ENCODE peak calls at places on chromosomes 2 and 18, in four cellular contexts. One of them, this sample, is unnamed.

GRCh38 chr2:196324212-196324611 is 152.8 kb upstream of the STK17B start:
- DNase-seq in mammary epithelial cell: no peak
- DNase-seq in B cell: no peak
- DNase-seq in mesothelial cell of epicardium: no peak
- DNase-seq in this sample: no peak

GRCh38 chr18:3960142-3960541 is 495.0 kb downstream of the DLGAP1 start:
- DNase-seq in B cell: no peak
- DNase-seq in mammary epithelial cell: no peak
- DNase-seq in mesothelial cell of epicardium: no peak
- DNase-seq in this sample: no peak

GRCh38 chr2:223725494-223725893 is 111.9 kb downstream of the AP1S3 start:
- DNase-seq in B cell: no peak
- DNase-seq in mammary epithelial cell: peak; percentile 94
- DNase-seq in mesothelial cell of epicardium: peak; percentile 73
- DNase-seq in this sample: peak; percentile 50

GRCh38 chr18:62384610-62385097 is 59.5 kb downstream of the TNFRSF11A start:
- DNase-seq in mesothelial cell of epicardium: no peak
- DNase-seq in B cell: no peak
- DNase-seq in mammary epithelial cell: peak; percentile 2
- DNase-seq in this sample: no peak

GRCh38 chr2:105373895-105374401 is 24.9 kb downstream of the FHL2 start:
- DNase-seq in mammary epithelial cell: peak; percentile 78
- DNase-seq in mesothelial cell of epicardium: no peak
- DNase-seq in B cell: no peak
- DNase-seq in this sample: no peak

GRCh38 chr2:132415256-132416079 is 1.1 kb upstream of the GPR39 start:
- DNase-seq in mammary epithelial cell: peak; percentile 20
- DNase-seq in B cell: no peak
- DNase-seq in mesothelial cell of epicardium: no peak
- DNase-seq in this sample: no peak

GRCh38 chr2:134917958-134918517 is 584 bp upstream of the CCNT2 start:
- DNase-seq in mesothelial cell of epicardium: peak; percentile 87
- DNase-seq in B cell: peak; percentile 72
- DNase-seq in mammary epithelial cell: no peak
- DNase-seq in this sample: no peak

GRCh38 chr2:14427982-14428567 is 204.4 kb upstream of the LRATD1 start:
- DNase-seq in B cell: no peak
- DNase-seq in mammary epithelial cell: peak; percentile 64
- DNase-seq in mesothelial cell of epicardium: no peak
- DNase-seq in this sample: no peak

GRCh38 chr2:23669413-23670244 is 257.3 kb downstream of the ATAD2B start:
- DNase-seq in mammary epithelial cell: peak; percentile 67
- DNase-seq in mesothelial cell of epicardium: no peak
- DNase-seq in B cell: no peak
- DNase-seq in this sample: no peak

GRCh38 chr2:228548230-228548629 is 366.7 kb upstream of the SPHKAP start:
- DNase-seq in mammary epithelial cell: no peak
- DNase-seq in mesothelial cell of epicardium: no peak
- DNase-seq in B cell: no peak
- DNase-seq in this sample: no peak

GRCh38 chr2:53768233-53768542 is 584 bp downstream of the CHAC2 start:
- DNase-seq in mesothelial cell of epicardium: no peak
- DNase-seq in B cell: no peak
- DNase-seq in mammary epithelial cell: no peak
- DNase-seq in this sample: peak; percentile 44

GRCh38 chr2:21317131-21317530 is 193.4 kb downstream of the TDRD15 start:
- DNase-seq in B cell: no peak
- DNase-seq in mesothelial cell of epicardium: peak; percentile 40
- DNase-seq in mammary epithelial cell: peak; percentile 21
- DNase-seq in this sample: peak; percentile 59

GRCh38 chr2:58044145-58044544 is 2.5 kb upstream of the VRK2 start:
- DNase-seq in mammary epithelial cell: no peak
- DNase-seq in B cell: no peak
- DNase-seq in mesothelial cell of epicardium: no peak
- DNase-seq in this sample: no peak

GRCh38 chr2:157173740-157174184 is 83.7 kb upstream of the GALNT5 start:
- DNase-seq in mesothelial cell of epicardium: no peak
- DNase-seq in mammary epithelial cell: peak; percentile 91
- DNase-seq in B cell: no peak
- DNase-seq in this sample: no peak

GRCh38 chr2:239498576-239498975 is 97.8 kb upstream of the HDAC4 start:
- DNase-seq in mammary epithelial cell: no peak
- DNase-seq in mesothelial cell of epicardium: no peak
- DNase-seq in B cell: no peak
- DNase-seq in this sample: no peak

GRCh38 chr2:241563981-241564595 is 5.5 kb downstream of the BOK start:
- DNase-seq in mammary epithelial cell: no peak
- DNase-seq in mesothelial cell of epicardium: no peak
- DNase-seq in B cell: no peak
- DNase-seq in this sample: no peak

GRCh38 chr2:127626175-127626574 is 19.8 kb upstream of the GPR17 start:
- DNase-seq in B cell: no peak
- DNase-seq in mammary epithelial cell: no peak
- DNase-seq in mesothelial cell of epicardium: no peak
- DNase-seq in this sample: no peak

GRCh38 chr2:151907933-151908882 is 80.0 kb upstream of the ARL5A start:
- DNase-seq in mesothelial cell of epicardium: no peak
- DNase-seq in mammary epithelial cell: no peak
- DNase-seq in B cell: no peak
- DNase-seq in this sample: no peak

GRCh38 chr18:73717570-73717969 is 430.1 kb downstream of the FBXO15 start:
- DNase-seq in mesothelial cell of epicardium: no peak
- DNase-seq in B cell: no peak
- DNase-seq in mammary epithelial cell: no peak
- DNase-seq in this sample: no peak

GRCh38 chr2:235831755-235832154 is 336.4 kb downstream of the GBX2 start:
- DNase-seq in mesothelial cell of epicardium: no peak
- DNase-seq in B cell: no peak
- DNase-seq in mammary epithelial cell: no peak
- DNase-seq in this sample: no peak

GRCh38 chr2:85537600-85538506 is 1.1 kb upstream of the MAT2A start:
- DNase-seq in mammary epithelial cell: no peak
- DNase-seq in mesothelial cell of epicardium: peak; percentile 58
- DNase-seq in B cell: peak; percentile 28
- DNase-seq in this sample: peak; percentile 46

GRCh38 chr2:31397099-31397498 is 17.4 kb downstream of the XDH start:
- DNase-seq in mesothelial cell of epicardium: no peak
- DNase-seq in B cell: no peak
- DNase-seq in mammary epithelial cell: no peak
- DNase-seq in this sample: no peak

GRCh38 chr2:80238692-80239469 is 65.7 kb downstream of the LRRTM1 start:
- DNase-seq in B cell: no peak
- DNase-seq in mammary epithelial cell: no peak
- DNase-seq in mesothelial cell of epicardium: no peak
- DNase-seq in this sample: peak; percentile 54

GRCh38 chr18:12886498-12887126 is 2.6 kb upstream of the PTPN2 start:
- DNase-seq in mammary epithelial cell: peak; percentile 26
- DNase-seq in B cell: no peak
- DNase-seq in mesothelial cell of epicardium: no peak
- DNase-seq in this sample: no peak
- TF ChIP-seq CTCF in mammary epithelial cell: peak; percentile 58
- TF ChIP-seq CTCF in B cell: peak; percentile 44
- TF ChIP-seq CTCF in mesothelial cell of epicardium: no peak
- TF ChIP-seq CTCF in this sample: peak; percentile 12

DNA sequence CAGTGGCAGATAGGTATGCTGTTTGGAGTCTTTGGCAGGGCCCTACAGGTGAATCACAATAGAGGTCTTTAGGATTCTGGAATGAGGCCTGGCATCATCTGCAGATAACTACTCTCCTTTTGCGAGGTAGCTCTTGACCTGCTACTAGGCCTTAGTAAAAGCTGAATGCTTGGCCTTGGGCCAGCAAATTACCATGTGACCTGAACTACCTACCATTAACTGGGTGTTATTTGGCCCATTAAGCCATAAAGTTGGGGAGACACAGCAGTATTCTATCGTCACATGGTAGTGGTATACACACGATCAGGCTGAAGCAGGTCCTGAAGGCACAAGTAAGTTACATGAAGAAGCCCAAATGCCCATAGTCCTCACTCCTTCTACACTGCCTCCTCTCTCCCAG is 178.2 kb downstream of the PPP1R1C start:
- DNase-seq in mammary epithelial cell: no peak
- DNase-seq in mesothelial cell of epicardium: no peak
- DNase-seq in B cell: no peak
- DNase-seq in this sample: no peak
- TF ChIP-seq CTCF in mammary epithelial cell: no peak
- TF ChIP-seq CTCF in mesothelial cell of epicardium: no peak
- TF ChIP-seq CTCF in B cell: no peak
- TF ChIP-seq CTCF in this sample: no peak

GRCh38 chr2:189702071-189702470 is 27.6 kb downstream of the ANKAR start:
- DNase-seq in mesothelial cell of epicardium: no peak
- DNase-seq in mammary epithelial cell: no peak
- DNase-seq in B cell: no peak
- DNase-seq in this sample: no peak
- TF ChIP-seq CTCF in mesothelial cell of epicardium: peak; percentile 46
- TF ChIP-seq CTCF in mammary epithelial cell: no peak
- TF ChIP-seq CTCF in B cell: no peak
- TF ChIP-seq CTCF in this sample: no peak

GRCh38 chr2:46439582-46439981 is 39.8 kb upstream of the TMEM247 start:
- DNase-seq in mesothelial cell of epicardium: no peak
- DNase-seq in B cell: no peak
- DNase-seq in mammary epithelial cell: no peak
- DNase-seq in this sample: no peak

GRCh38 chr2:46438794-46439193 is 40.6 kb upstream of the TMEM247 start:
- DNase-seq in B cell: no peak
- DNase-seq in mammary epithelial cell: no peak
- DNase-seq in mesothelial cell of epicardium: no peak
- DNase-seq in this sample: no peak

GRCh38 chr2:46444732-46445131 is 34.6 kb upstream of the TMEM247 start:
- DNase-seq in mesothelial cell of epicardium: no peak
- DNase-seq in B cell: no peak
- DNase-seq in mammary epithelial cell: no peak
- DNase-seq in this sample: no peak

GRCh38 chr2:46445561-46445960 is 33.8 kb upstream of the TMEM247 start:
- DNase-seq in B cell: no peak
- DNase-seq in mesothelial cell of epicardium: no peak
- DNase-seq in mammary epithelial cell: no peak
- DNase-seq in this sample: no peak

GRCh38 chr2:46441838-46442712 is 37.3 kb upstream of the TMEM247 start:
- DNase-seq in B cell: no peak
- DNase-seq in mesothelial cell of epicardium: no peak
- DNase-seq in mammary epithelial cell: no peak
- DNase-seq in this sample: no peak
- TF ChIP-seq CTCF in B cell: no peak
- TF ChIP-seq CTCF in mesothelial cell of epicardium: no peak
- TF ChIP-seq CTCF in mammary epithelial cell: no peak
- TF ChIP-seq CTCF in this sample: no peak

GRCh38 chr2:44939074-44940052 is 2.1 kb upstream of the SIX3 start:
- DNase-seq in mesothelial cell of epicardium: no peak
- DNase-seq in mammary epithelial cell: no peak
- DNase-seq in B cell: no peak
- DNase-seq in this sample: no peak

GRCh38 chr2:44936715-44937687 is 4.5 kb upstream of the SIX3 start:
- DNase-seq in B cell: no peak
- DNase-seq in mesothelial cell of epicardium: no peak
- DNase-seq in mammary epithelial cell: no peak
- DNase-seq in this sample: no peak

GRCh38 chr2:44938287-44939073 is 3.0 kb upstream of the SIX3 start:
- DNase-seq in mammary epithelial cell: no peak
- DNase-seq in mesothelial cell of epicardium: no peak
- DNase-seq in B cell: no peak
- DNase-seq in this sample: peak; percentile 61

GRCh38 chr2:44936275-44936674 is 5.2 kb upstream of the SIX3 start:
- DNase-seq in B cell: no peak
- DNase-seq in mesothelial cell of epicardium: no peak
- DNase-seq in mammary epithelial cell: no peak
- DNase-seq in this sample: no peak

DNA sequence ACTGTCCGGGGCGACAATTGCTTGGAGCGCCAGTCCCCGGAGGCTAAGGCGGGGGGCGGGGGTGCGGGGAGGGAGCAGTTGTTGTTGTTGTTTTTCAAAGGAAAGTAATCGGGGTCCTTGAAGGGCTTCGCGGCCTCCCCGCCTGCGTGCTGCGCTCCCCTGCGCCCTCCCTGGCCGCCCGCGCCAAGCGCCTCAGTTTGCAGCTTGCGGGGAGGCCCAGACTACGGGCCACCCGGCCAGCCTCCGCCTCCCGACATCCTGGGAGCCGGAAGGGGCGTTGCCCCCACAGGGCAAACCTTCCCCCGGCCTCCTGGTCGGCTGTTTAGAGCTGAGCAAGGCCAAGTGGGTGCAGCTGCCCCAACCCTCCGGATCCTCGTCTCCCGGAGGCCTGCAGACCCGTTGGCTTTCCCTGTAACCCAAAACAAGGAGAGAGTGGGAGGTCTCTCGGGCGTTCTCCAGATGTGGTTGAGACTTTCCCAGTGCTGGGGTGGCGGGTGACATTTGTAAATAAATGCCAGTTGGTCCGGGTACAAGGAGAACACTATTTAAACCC is 3.7 kb upstream of the SIX3 start:
- DNase-seq in mammary epithelial cell: no peak
- DNase-seq in mesothelial cell of epicardium: no peak
- DNase-seq in B cell: no peak
- DNase-seq in this sample: no peak
- TF ChIP-seq CTCF in mammary epithelial cell: no peak
- TF ChIP-seq CTCF in mesothelial cell of epicardium: no peak
- TF ChIP-seq CTCF in B cell: no peak
- TF ChIP-seq CTCF in this sample: no peak

DNA sequence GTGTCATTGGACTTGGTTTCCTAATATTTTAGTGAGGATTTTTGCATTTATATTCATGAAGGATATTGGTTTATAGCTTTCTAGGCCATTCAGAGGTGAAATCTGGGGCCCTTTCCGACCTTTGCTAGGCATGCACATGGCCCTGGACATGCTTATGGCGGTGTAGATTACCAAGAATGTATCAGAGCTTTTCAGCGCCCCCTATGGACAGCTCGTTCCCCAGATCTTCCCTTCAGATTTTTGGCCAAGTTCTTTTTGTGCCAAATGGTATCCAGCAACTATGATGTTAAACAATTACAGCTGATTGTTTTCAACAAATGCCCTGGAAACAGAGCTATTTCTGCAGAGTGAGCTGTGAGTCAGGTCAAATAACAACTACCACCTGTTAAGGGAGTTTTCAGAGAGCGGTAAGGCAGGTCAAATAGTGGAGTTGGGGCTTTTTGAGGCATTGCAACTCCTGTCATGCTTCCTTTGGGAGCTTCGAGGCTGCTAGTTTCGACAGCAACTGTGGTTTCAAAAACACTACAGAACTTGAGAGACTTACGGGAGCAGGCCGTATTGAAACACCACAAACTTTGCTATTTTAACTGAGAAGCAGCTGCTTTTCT is 188.3 kb downstream of the ZNF516 start:
- DNase-seq in B cell: no peak
- DNase-seq in mammary epithelial cell: no peak
- DNase-seq in mesothelial cell of epicardium: no peak
- DNase-seq in this sample: no peak
- TF ChIP-seq CTCF in B cell: no peak
- TF ChIP-seq CTCF in mammary epithelial cell: no peak
- TF ChIP-seq CTCF in mesothelial cell of epicardium: peak; percentile 33
- TF ChIP-seq CTCF in this sample: no peak

DNA sequence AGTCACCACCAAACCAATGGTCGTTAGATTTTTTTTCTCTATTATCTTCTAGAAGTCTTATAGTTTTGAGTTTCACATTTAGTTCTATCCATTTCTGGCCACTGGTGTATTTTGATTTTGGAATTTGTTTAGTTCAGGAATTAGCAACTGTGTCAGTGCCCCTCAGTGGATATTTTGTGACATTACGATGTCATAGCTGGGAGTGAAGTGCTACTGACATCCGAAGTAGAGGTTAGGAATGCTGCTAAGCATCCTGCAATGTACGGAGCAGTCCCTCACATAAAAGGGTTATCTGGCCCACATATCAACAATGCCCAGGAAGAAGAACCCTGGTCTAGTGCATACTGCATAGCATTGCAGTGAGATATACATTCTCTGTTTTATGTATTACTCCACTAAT is 157.4 kb upstream of the RGPD4 start:
- DNase-seq in B cell: no peak
- DNase-seq in mesothelial cell of epicardium: no peak
- DNase-seq in mammary epithelial cell: no peak
- DNase-seq in this sample: no peak
- TF ChIP-seq CTCF in B cell: no peak
- TF ChIP-seq CTCF in mesothelial cell of epicardium: no peak
- TF ChIP-seq CTCF in mammary epithelial cell: peak; percentile 20
- TF ChIP-seq CTCF in this sample: peak; percentile 9